ENCODE peak calls at places on chromosome 15, in seven cellular contexts. Z, F, R, S, V, D and P are unnamed samples.

GRCh38 chr15:40003491-40003916 is 35.5 kb downstream of the SRP14 start:
- DNase-seq in Z (no peak), F (no peak), R (no peak), S (no peak), V (no peak), D (no peak), P (no peak)

GRCh38 chr15:78007965-78008886 is 69.3 kb downstream of the TBC1D2B start:
- DNase-seq in Z (peak; percentile 92), F (peak; percentile 75), R (peak; percentile 96), S (no peak), V (peak; percentile 94), D (peak; percentile 76), P (no peak)

GRCh38 chr15:76057332-76058000 is 2.3 kb upstream of the TMEM266 start:
- DNase-seq in Z (peak; percentile 28), F (peak; percentile 75), R (no peak), S (no peak), V (peak; percentile 58), D (no peak), P (no peak)

GRCh38 chr15:25568751-25569150 is 129.9 kb upstream of the UBE3A start:
- DNase-seq in Z (no peak), F (no peak), R (no peak), S (no peak), V (no peak), D (peak; percentile 4), P (no peak)

GRCh38 chr15:26521142-26521541 is 251.7 kb downstream of the GABRB3 start:
- DNase-seq in Z (no peak), F (no peak), R (no peak), S (no peak), V (no peak), D (no peak), P (no peak)

GRCh38 chr15:75928680-75929608 is 25.3 kb downstream of the FBXO22 start:
- DNase-seq in Z (peak; percentile 26), F (no peak), R (no peak), S (no peak), V (peak; percentile 57), D (no peak), P (no peak)

GRCh38 chr15:25990245-25990644 is 127.1 kb upstream of the ATP10A start:
- DNase-seq in Z (no peak), F (no peak), R (no peak), S (no peak), V (no peak), D (no peak), P (no peak)

GRCh38 chr15:79640206-79640605 is 208.1 kb downstream of the MINAR1 start:
- DNase-seq in Z (peak; percentile 83), F (no peak), R (no peak), S (peak; percentile 95), V (no peak), D (peak; percentile 86), P (no peak)

GRCh38 chr15:40430271-40430805 is 10.4 kb upstream of the BAHD1 start:
- DNase-seq in Z (no peak), F (no peak), R (peak; percentile 35), S (no peak), V (no peak), D (peak; percentile 18), P (no peak)

GRCh38 chr15:82045179-82045891 is 483 bp downstream of the MEX3B start:
- DNase-seq in Z (no peak), F (peak; percentile 9), R (peak; percentile 67), S (peak; percentile 58), V (peak; percentile 17), D (peak; percentile 32), P (no peak)

GRCh38 chr15:52810346-52810745 is 20.2 kb upstream of the ONECUT1 start:
- DNase-seq in Z (no peak), F (no peak), R (no peak), S (no peak), V (peak; percentile 26), D (no peak), P (no peak)

GRCh38 chr15:39919740-39920509 is at the start of gene GPR176:
- DNase-seq in Z (no peak), F (peak; percentile 25), R (peak; percentile 52), S (peak; percentile 93), V (peak; percentile 23), D (peak; percentile 71), P (no peak)

GRCh38 chr15:57217716-57218598 is 158.3 kb upstream of the CGNL1 start:
- DNase-seq in Z (no peak), F (no peak), R (no peak), S (no peak), V (no peak), D (peak; percentile 67), P (no peak)

GRCh38 chr15:82043726-82044372 is 2.0 kb downstream of the MEX3B start:
- DNase-seq in Z (no peak), F (no peak), R (peak; percentile 50), S (no peak), V (no peak), D (no peak), P (no peak)

GRCh38 chr15:32840481-32841245 is 122.9 kb downstream of the GREM1 start:
- DNase-seq in Z (no peak), F (no peak), R (no peak), S (no peak), V (no peak), D (peak; percentile 79), P (no peak)

GRCh38 chr15:88622605-88622975 is 1.4 kb downstream of the AEN start:
- DNase-seq in Z (no peak), F (no peak), R (no peak), S (no peak), V (no peak), D (no peak), P (no peak)

GRCh38 chr15:97902140-97902780 is 58.2 kb upstream of the ARRDC4 start:
- DNase-seq in Z (no peak), F (no peak), R (no peak), S (no peak), V (no peak), D (no peak), P (no peak)

GRCh38 chr15:68184616-68185470 is 20.3 kb downstream of the CALML4 start:
- DNase-seq in Z (no peak), F (no peak), R (no peak), S (no peak), V (no peak), D (no peak), P (no peak)

GRCh38 chr15:76179023-76179422 is 119.2 kb downstream of the TMEM266 start:
- DNase-seq in Z (no peak), F (no peak), R (no peak), S (no peak), V (no peak), D (no peak), P (no peak)

GRCh38 chr15:75063889-75064288 is 40.5 kb downstream of the PPCDC start:
- DNase-seq in Z (no peak), F (no peak), R (no peak), S (peak; percentile 34), V (no peak), D (no peak), P (no peak)

GRCh38 chr15:83284563-83285283 is at the start of gene BNC1:
- DNase-seq in Z (no peak), F (no peak), R (no peak), S (peak; percentile 56), V (no peak), D (no peak), P (no peak)

GRCh38 chr15:72340366-72340765 is 20.4 kb upstream of the CELF6 start:
- DNase-seq in Z (no peak), F (no peak), R (no peak), S (no peak), V (no peak), D (no peak), P (no peak)

GRCh38 chr15:82848201-82848993 is 39.0 kb downstream of the WHAMM start:
- DNase-seq in Z (no peak), F (no peak), R (no peak), S (no peak), V (peak; percentile 10), D (no peak), P (no peak)

GRCh38 chr15:69666441-69666882 is 213.8 kb downstream of the RPLP1 start:
- DNase-seq in Z (no peak), F (no peak), R (no peak), S (no peak), V (no peak), D (peak; percentile 60), P (no peak)
- H3K4me3 ChIP-seq in Z (no peak overlapping the region), F (no peak overlapping the region), R (no peak overlapping the region), S (no peak overlapping the region), V (no peak overlapping the region), D (no peak overlapping the region), P (no peak overlapping the region)

GRCh38 chr15:63090502-63091286 is 31.0 kb upstream of the LACTB start:
- DNase-seq in Z (no peak), F (no peak), R (no peak), S (peak; percentile 84), V (no peak), D (no peak), P (no peak)

GRCh38 chr15:63086967-63087366 is 34.7 kb upstream of the LACTB start:
- DNase-seq in Z (no peak), F (no peak), R (no peak), S (no peak), V (no peak), D (no peak), P (no peak)

GRCh38 chr15:63091679-63092078 is 30.0 kb upstream of the LACTB start:
- DNase-seq in Z (no peak), F (no peak), R (no peak), S (no peak), V (no peak), D (no peak), P (no peak)

GRCh38 chr15:63088532-63089245 is 33.0 kb upstream of the LACTB start:
- DNase-seq in Z (no peak), F (no peak), R (no peak), S (no peak), V (no peak), D (no peak), P (no peak)

GRCh38 chr15:63089260-63090043 is 32.2 kb upstream of the LACTB start:
- DNase-seq in Z (no peak), F (peak; percentile 20), R (peak; percentile 77), S (peak; percentile 88), V (no peak), D (peak; percentile 94), P (no peak)
- H3K27ac ChIP-seq in Z (peak overlapping the region; percentile 2), F (no peak overlapping the region), R (no peak overlapping the region), S (peak overlapping the region; percentile 88), V (no peak overlapping the region), D (peak overlapping the region; percentile 77), P (no peak overlapping the region)

DNA sequence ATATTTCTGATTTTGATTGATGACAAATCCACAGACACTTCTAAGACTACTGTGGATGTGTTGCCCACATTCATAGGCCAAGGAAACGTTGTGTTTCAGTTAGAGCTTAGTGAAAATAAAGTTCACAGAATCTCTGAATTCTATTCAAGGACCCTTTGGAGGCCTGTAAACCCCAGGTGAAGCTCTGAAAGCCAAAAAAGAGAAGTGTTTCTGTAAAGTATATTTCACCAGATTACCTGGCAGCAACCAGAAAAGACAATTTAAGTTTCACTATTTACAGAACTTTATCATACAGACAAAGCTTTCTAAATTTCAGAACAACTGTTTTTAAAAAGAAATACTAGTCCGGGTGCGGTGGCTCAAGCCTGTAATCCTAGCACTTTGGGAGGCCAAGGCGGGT is 2.6 kb downstream of the CLPX start:
- DNase-seq in Z (no peak), F (no peak), R (no peak), S (no peak), V (no peak), D (no peak), P (no peak)
- H3K4me3 ChIP-seq in Z (peak overlapping the region; percentile 95), F (no peak overlapping the region), R (peak overlapping the region; percentile 92), S (no peak overlapping the region), V (no peak overlapping the region), D (no peak overlapping the region), P (no peak overlapping the region)

DNA sequence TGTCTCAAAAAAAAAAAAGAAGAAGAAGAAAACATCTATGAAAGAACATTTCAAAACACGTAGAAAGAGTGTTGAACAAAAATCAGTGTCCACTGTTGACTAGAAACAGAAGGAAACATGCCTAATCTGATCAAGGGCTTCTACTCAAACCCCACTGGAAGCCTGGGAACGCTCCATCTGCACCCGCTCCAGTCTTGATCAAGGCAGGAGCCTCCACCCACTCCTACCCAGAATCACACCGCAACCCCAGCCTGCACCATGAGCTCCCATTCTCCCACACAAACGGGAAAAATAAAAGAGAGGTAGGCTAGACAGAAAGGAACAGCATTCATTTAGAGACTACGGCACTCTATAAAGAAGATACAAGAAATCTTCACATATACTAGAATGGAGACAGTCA is 40.9 kb upstream of the OCA2 start:
- DNase-seq in Z (no peak), F (no peak), R (no peak), S (no peak), V (no peak), D (no peak), P (no peak)
- H3K27ac ChIP-seq in Z (no peak overlapping the region), F (no peak overlapping the region), R (no peak overlapping the region), S (no peak overlapping the region), V (no peak overlapping the region), D (no peak overlapping the region), P (no peak overlapping the region)